ENCODE peak calls at places on chromosome 21, in four cellular contexts. R is GM12878, Z is HepG2, C is K562. I is an unnamed sample.

GRCh38 chr21:37368536-37369279 is 2.1 kb downstream of the DYRK1A start:
- DNase-seq in Z (no peak), R (no peak), C (no peak), I (peak)

GRCh38 chr21:14321042-14321441 is 61.9 kb downstream of the HSPA13 start:
- DNase-seq in R (no peak), C (no peak), Z (no peak), I (peak)

GRCh38 chr21:14120091-14120734 is 90.5 kb downstream of the LIPI start:
- DNase-seq in C (peak), R (peak), Z (peak), I (peak)

GRCh38 chr21:37546949-37547614 is 180.5 kb downstream of the DYRK1A start:
- DNase-seq in R (no peak), Z (no peak), C (no peak), I (no peak)

GRCh38 chr21:15932681-15933200 is 203.0 kb downstream of the USP25 start:
- DNase-seq in R (no peak), Z (no peak), C (no peak), I (no peak)

GRCh38 chr21:14584357-14585095 is 38.4 kb upstream of the SAMSN1 start:
- DNase-seq in R (no peak), C (no peak), Z (no peak), I (no peak)

GRCh38 chr21:37658121-37658993 is 257.9 kb downstream of the KCNJ6 start:
- DNase-seq in Z (no peak), R (no peak), C (no peak), I (no peak)

GRCh38 chr21:41366522-41367151 is 4.8 kb downstream of the MX2 start:
- DNase-seq in C (peak), R (peak), Z (peak), I (peak)

GRCh38 chr21:8991088-8991907 is 1530.1 kb upstream of the TPTE start:
- DNase-seq in C (peak), R (no peak), Z (peak), I (no peak)

GRCh38 chr21:17451364-17451869 is 61.4 kb upstream of the CXADR start:
- DNase-seq in R (no peak), Z (peak), C (no peak), I (peak)

GRCh38 chr21:14057313-14057712 is 153.4 kb downstream of the LIPI start:
- DNase-seq in C (no peak), Z (no peak), R (no peak), I (no peak)

GRCh38 chr21:32353002-32353711 is 39.7 kb downstream of the URB1 start:
- DNase-seq in R (no peak), Z (no peak), C (no peak), I (no peak)

GRCh38 chr21:35965699-35966098 is 94.6 kb downstream of the SETD4 start:
- DNase-seq in Z (no peak), R (no peak), C (no peak), I (no peak)

GRCh38 chr21:30555095-30555494 is 6.0 kb downstream of the KRTAP19-7 start:
- DNase-seq in C (no peak), R (no peak), Z (no peak), I (no peak)

GRCh38 chr21:36976882-36977651 is 10.6 kb upstream of the HLCS start:
- DNase-seq in R (peak), Z (peak), C (peak), I (peak)

GRCh38 chr21:15875286-15875685 is 145.5 kb downstream of the USP25 start:
- DNase-seq in C (no peak), Z (no peak), R (no peak), I (no peak)

GRCh38 chr21:18782721-18783120 is 379.1 kb upstream of the TMPRSS15 start:
- DNase-seq in R (no peak), Z (no peak), C (no peak), I (no peak)

GRCh38 chr21:17454315-17455027 is 58.4 kb upstream of the CXADR start:
- DNase-seq in R (no peak), Z (peak), C (peak), I (peak)

GRCh38 chr21:34613679-34614442 is 1.1 kb downstream of the RCAN1 start:
- DNase-seq in R (no peak), Z (no peak), C (peak), I (peak)

GRCh38 chr21:34593954-34594531 is 20.9 kb downstream of the RCAN1 start:
- DNase-seq in R (no peak), Z (no peak), C (no peak), I (no peak)

GRCh38 chr21:34598931-34599400 is 15.9 kb downstream of the RCAN1 start:
- DNase-seq in Z (no peak), C (no peak), R (no peak), I (peak)

GRCh38 chr21:39483917-39484316 is 32.1 kb downstream of the SH3BGR start:
- DNase-seq in Z (no peak), R (no peak), C (no peak), I (peak)

GRCh38 chr21:31537872-31538576 is 121.5 kb upstream of the SOD1 start:
- DNase-seq in R (no peak), C (peak), Z (no peak), I (no peak)

GRCh38 chr21:35559128-35559831 is 501.0 kb downstream of the SETD4 start:
- DNase-seq in C (no peak), Z (no peak), R (no peak), I (peak)

GRCh38 chr21:31644648-31645047 is 14.8 kb upstream of the SOD1 start:
- DNase-seq in R (no peak), Z (no peak), C (no peak), I (no peak)

GRCh38 chr21:37273911-37274690 is 7.0 kb upstream of the VPS26C start:
- DNase-seq in Z (no peak), R (peak), C (no peak), I (no peak)

DNA sequence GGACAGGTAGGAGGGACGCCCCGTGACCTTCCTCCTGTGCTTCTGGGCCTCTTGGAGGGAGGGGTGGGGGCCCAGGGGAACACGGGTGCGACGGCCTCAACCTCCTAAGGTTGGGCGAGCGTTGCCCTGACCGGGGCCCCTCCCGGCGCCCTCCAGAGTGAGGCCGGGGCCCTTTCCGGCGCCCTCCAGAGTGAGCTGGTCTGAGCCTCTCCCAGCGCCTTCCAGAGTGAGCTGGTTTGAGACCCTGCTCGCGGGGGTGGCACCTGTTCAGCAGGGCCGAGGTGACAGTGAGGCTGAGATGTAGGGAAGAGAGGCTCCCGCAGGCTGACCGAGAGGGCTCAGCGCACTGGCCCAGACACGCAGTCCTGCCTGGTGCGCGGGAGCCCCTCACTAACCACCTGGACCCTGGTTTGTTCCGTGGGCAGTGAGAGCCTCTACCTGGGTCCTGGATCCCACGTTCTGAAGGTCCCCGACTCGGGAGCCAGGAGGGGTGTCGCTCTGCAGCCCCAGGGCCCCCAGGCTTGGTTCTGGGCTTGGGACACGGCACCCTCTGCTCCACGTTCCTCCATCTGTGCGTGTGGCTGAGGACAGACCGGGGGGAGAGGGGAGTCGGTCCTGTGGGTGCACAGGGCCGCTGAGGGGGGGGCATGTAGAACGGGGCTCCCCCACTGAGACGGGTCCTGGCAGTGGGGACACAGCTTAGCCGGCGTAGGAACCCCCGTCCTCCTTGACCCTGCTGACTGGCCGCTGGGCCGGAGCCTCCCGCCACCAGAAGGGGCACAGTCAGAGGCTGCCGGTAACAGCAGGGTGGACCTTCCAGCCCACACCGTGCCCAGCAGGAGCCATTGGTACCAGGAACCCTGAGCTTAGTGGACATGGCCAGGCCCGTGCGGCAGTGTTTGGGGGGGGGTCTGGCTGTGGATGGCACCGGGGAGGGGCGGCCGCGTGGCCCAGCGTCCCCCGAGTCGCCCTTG is 1.5 kb downstream of the COL6A1 start:
- DNase-seq in C (no peak), Z (no peak), R (no peak), I (no peak)
- TF ChIP-seq MXI1 in C (no peak), Z (no peak), R (no peak), I (no peak)

GRCh38 chr21:25908495-25908894 is 173.7 kb downstream of the GABPA start:
- DNase-seq in C (no peak), R (no peak), Z (no peak), I (no peak)

GRCh38 chr21:25909341-25909740 is 174.6 kb downstream of the GABPA start:
- DNase-seq in C (no peak), Z (no peak), R (no peak), I (no peak)

GRCh38 chr21:25906554-25906953 is 171.8 kb downstream of the GABPA start:
- DNase-seq in Z (no peak), C (no peak), R (no peak), I (no peak)

GRCh38 chr21:25910809-25911208 is 176.0 kb downstream of the GABPA start:
- DNase-seq in Z (no peak), C (no peak), R (no peak), I (no peak)

DNA sequence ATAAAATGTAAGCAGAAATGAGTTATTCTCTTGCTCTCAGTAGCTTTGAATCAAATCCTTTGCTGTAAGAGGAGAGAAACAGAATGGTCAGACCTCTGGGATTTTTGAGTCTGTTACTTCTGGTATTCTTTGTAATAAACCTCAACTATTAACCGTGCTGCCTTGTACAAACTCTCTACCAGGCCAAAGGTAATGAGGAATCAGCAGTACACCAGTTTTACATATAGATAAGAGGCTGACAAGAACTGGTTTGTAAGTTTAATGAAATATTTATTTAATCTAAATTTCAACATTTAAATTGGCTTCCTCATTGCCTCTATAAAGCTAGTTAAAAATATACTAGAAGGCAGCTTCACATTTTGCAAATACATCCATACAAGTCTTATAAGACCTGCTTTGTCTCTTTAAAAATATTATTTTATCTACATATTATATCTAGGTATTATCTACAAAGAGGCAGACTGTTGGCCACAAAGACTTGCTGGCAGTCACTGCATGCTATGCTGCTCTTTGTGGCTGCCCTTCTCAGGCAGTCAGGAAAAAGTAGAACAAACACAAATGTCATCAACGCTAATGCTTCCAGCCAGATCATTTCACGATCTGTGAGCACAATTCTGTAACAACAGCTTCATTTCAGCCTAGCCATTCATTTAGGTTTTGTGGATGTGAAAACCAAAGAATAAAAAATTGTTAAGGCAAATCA is 173.0 kb downstream of the GABPA start:
- DNase-seq in C (no peak), Z (no peak), R (no peak), I (no peak)
- TF ChIP-seq CEBPB in C (no peak), Z (no peak), R (no peak), I (no peak)

GRCh38 chr21:42892582-42892930 is 553 bp upstream of the NDUFV3 start:
- DNase-seq in R (no peak), C (no peak), Z (peak), I (no peak)

GRCh38 chr21:42887321-42887720 is 5.8 kb upstream of the NDUFV3 start:
- DNase-seq in R (no peak), Z (no peak), C (no peak), I (no peak)

DNA sequence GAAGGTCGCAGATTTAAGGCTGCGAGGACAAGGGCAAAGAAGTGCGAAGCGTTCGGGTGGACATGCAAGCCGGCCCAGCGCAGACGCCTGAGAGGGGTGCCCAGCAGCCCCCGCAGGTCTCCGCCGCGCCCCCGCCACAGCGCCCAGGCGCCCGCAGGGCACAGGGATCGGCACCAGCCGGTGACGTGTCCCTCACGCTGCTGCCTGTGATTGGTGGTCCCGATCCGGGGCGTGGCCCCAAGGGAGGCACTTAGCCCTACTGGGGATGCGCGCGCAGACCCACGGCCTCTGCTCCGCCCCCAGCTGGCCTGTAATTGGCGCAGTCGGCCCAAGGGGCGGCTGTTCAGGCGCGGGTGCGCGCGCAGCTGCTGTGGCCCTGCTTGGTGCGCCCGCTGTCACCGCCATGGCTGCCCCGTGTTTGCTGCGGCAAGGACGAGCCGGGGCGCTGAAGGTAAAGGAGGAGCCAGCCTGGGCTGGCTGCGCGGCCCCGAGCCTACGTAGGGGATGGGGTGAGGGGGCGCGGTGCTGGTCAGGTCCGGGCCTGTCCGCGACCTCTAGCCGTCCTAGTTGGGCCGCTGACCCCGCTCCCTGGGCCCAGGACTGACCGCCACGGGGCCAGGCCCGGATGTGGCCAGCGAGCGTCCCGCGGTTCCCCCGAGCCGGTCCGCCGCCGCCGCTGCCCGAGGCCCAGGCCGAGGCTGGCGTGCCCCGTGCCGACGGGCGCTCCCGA is at the start of gene NDUFV3:
- DNase-seq in Z (peak), R (peak), C (peak), I (peak)
- TF ChIP-seq POLR2A in Z (peak), R (peak), C (peak), I (peak)

GRCh38 chr21:44854664-44855446 is 18.6 kb downstream of the PTTG1IP start:
- DNase-seq in R (no peak), C (peak), Z (no peak), I (no peak)
- TF ChIP-seq MXI1 in R (no peak), C (peak), Z (no peak), I (no peak)

GRCh38 chr21:45894107-45894810 is 87.3 kb upstream of the COL6A1 start:
- DNase-seq in R (no peak), C (no peak), Z (no peak), I (peak)
- TF ChIP-seq CEBPB in R (no peak), C (no peak), Z (no peak), I (no peak)

GRCh38 chr21:43717967-43718871 is 710 bp upstream of the PDXK start:
- DNase-seq in C (no peak), R (no peak), Z (no peak), I (no peak)

GRCh38 chr21:43721225-43721605 is 2.3 kb downstream of the PDXK start:
- DNase-seq in C (no peak), Z (no peak), R (no peak), I (no peak)

GRCh38 chr21:43720539-43721224 is 1.8 kb downstream of the PDXK start:
- DNase-seq in R (no peak), C (no peak), Z (no peak), I (no peak)

GRCh38 chr21:43718872-43719747 is at the start of gene PDXK:
- DNase-seq in R (peak), Z (peak), C (peak), I (peak)

GRCh38 chr21:43719748-43720538 is 1.0 kb downstream of the PDXK start:
- DNase-seq in Z (no peak), C (no peak), R (no peak), I (no peak)
- TF ChIP-seq POLR2A in Z (peak), C (no peak), R (peak), I (no peak)

DNA sequence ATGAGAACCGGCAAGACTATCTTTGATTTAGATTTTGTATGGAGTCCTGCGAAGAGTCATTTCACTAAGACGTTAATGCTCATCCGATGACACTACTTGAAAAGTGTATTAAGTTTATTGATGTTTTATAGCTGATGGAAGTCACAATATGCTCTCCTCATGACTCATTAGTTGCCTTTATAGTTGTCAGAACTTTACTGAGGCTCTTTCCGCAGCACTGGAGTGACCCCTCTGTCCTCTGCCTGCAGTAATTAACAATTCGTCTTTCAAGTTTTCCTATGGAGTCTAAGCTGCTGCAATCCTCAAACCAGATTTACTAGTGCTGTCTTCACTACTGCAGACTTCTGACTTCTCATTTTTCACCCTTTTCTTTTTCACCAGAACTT is 853 bp downstream of the USP16 start:
- DNase-seq in C (no peak), Z (no peak), R (no peak), I (peak)
- TF ChIP-seq MXI1 in C (no peak), Z (no peak), R (no peak), I (no peak)

GRCh38 chr21:33414926-33415325 is 11.7 kb downstream of the IFNGR2 start:
- DNase-seq in Z (no peak), R (no peak), C (no peak), I (no peak)

GRCh38 chr21:33411949-33412430 is 8.8 kb downstream of the IFNGR2 start:
- DNase-seq in Z (peak), R (no peak), C (no peak), I (no peak)

GRCh38 chr21:33414068-33414467 is 10.9 kb downstream of the IFNGR2 start:
- DNase-seq in Z (no peak), R (no peak), C (no peak), I (no peak)

GRCh38 chr21:33418686-33419085 is 15.5 kb downstream of the IFNGR2 start:
- DNase-seq in C (no peak), R (no peak), Z (no peak), I (no peak)

GRCh38 chr21:33412832-33413519 is 9.8 kb downstream of the IFNGR2 start:
- DNase-seq in Z (peak), R (no peak), C (no peak), I (no peak)
- TF ChIP-seq CEBPB in Z (no peak), R (no peak), C (no peak), I (no peak)

DNA sequence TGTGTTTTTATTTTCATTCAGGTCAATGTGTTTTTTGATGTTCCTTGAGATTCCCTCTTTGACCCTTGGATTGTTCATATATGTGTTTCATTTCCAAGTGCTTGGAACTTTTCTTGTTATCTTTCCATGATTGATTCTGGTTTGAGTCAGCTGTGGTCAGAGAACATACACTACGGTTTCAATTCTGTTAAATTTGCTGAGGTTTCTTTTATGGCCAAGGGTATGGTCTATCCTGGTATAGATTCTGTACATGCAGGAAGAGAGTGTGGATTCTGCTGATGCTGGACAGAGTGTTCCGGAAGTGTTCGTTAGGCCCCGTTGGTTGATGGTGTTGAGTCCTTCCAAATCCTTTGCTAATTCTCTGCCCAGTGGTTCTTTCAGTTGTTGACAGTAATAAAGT is 98.5 kb upstream of the COL6A1 start:
- DNase-seq in Z (no peak), C (no peak), R (no peak), I (no peak)
- TF ChIP-seq POLR2A in Z (no peak), C (no peak), R (no peak), I (no peak)